ENCODE peak calls at places on chromosomes 5 and 9, in six cellular contexts. G is A549, V is K562, K is HepG2, N is endothelial cell of umbilical vein, O is GM12878. S is an unnamed sample.

GRCh38 chr5:157449011-157449723 is 10.8 kb upstream of the NIPAL4 start:
- DNase-seq in G (no peak), V (no peak), K (no peak), N (no peak), O (no peak), S (no peak)

GRCh38 chr5:41414598-41414997 is 95.8 kb downstream of the PLCXD3 start:
- DNase-seq in G (peak; percentile 80), V (peak; percentile 7), K (peak; percentile 79), N (peak; percentile 24), O (no peak), S (no peak)

GRCh38 chr5:39440964-39441363 is 16.2 kb upstream of the DAB2 start:
- DNase-seq in G (no peak), V (no peak), K (no peak), N (peak; percentile 22), O (no peak), S (no peak)

GRCh38 chr5:120848883-120849282 is 384.8 kb downstream of the PRR16 start:
- DNase-seq in G (no peak), V (no peak), K (no peak), N (no peak), O (no peak), S (no peak)

GRCh38 chr5:125446986-125447385 is 700.5 kb upstream of the ZNF608 start:
- DNase-seq in G (peak; percentile 32), V (no peak), K (no peak), N (peak; percentile 21), O (no peak), S (no peak)

GRCh38 chr9:123933801-123934200 is 3.9 kb upstream of the DENND1A start:
- DNase-seq in G (no peak), V (no peak), K (peak; percentile 24), N (no peak), O (no peak), S (no peak)

GRCh38 chr5:110414360-110414759 is 312.1 kb downstream of the TMEM232 start:
- DNase-seq in G (no peak), V (no peak), K (peak; percentile 8), N (no peak), O (no peak), S (peak; percentile 2)

GRCh38 chr5:6750142-6750840 is 37.1 kb downstream of the TENT4A start:
- DNase-seq in G (no peak), V (no peak), K (no peak), N (no peak), O (no peak), S (no peak)

GRCh38 chr5:76696254-76696653 is 19.7 kb upstream of the F2R start:
- DNase-seq in G (no peak), V (no peak), K (no peak), N (peak; percentile 86), O (no peak), S (no peak)

GRCh38 chr9:78713746-78714405 is 417.0 kb downstream of the PSAT1 start:
- DNase-seq in G (no peak), V (no peak), K (no peak), N (peak; percentile 11), O (no peak), S (no peak)

GRCh38 chr5:76030343-76030742 is 52.8 kb upstream of the SV2C start:
- DNase-seq in G (no peak), V (no peak), K (no peak), N (no peak), O (no peak), S (no peak)

GRCh38 chr9:16207161-16207560 is 654.3 kb downstream of the CCDC171 start:
- DNase-seq in G (no peak), V (no peak), K (no peak), N (peak; percentile 34), O (no peak), S (peak; percentile 73)

GRCh38 chr9:2755285-2755684 is 38.0 kb downstream of the KCNV2 start:
- DNase-seq in G (no peak), V (no peak), K (no peak), N (no peak), O (no peak), S (no peak)

GRCh38 chr9:128055222-128056040 is 11.7 kb downstream of the NAIF1 start:
- DNase-seq in G (no peak), V (no peak), K (no peak), N (no peak), O (no peak), S (peak; percentile 22)

GRCh38 chr9:19913151-19913550 is 124.3 kb upstream of the SLC24A2 start:
- DNase-seq in G (no peak), V (no peak), K (no peak), N (no peak), O (no peak), S (no peak)

GRCh38 chr9:90547896-90548295 is 94.7 kb downstream of the DIRAS2 start:
- DNase-seq in G (no peak), V (no peak), K (no peak), N (no peak), O (no peak), S (peak; percentile 6)

GRCh38 chr5:6788439-6788838 is 75.2 kb downstream of the TENT4A start:
- DNase-seq in G (no peak), V (no peak), K (no peak), N (no peak), O (no peak), S (no peak)

GRCh38 chr9:85248514-85249312 is 493.0 kb downstream of the AGTPBP1 start:
- DNase-seq in G (peak; percentile 10), V (no peak), K (no peak), N (no peak), O (no peak), S (no peak)

GRCh38 chr5:61969347-61969746 is 336.7 kb upstream of the KIF2A start:
- DNase-seq in G (no peak), V (no peak), K (no peak), N (no peak), O (no peak), S (no peak)

DNA sequence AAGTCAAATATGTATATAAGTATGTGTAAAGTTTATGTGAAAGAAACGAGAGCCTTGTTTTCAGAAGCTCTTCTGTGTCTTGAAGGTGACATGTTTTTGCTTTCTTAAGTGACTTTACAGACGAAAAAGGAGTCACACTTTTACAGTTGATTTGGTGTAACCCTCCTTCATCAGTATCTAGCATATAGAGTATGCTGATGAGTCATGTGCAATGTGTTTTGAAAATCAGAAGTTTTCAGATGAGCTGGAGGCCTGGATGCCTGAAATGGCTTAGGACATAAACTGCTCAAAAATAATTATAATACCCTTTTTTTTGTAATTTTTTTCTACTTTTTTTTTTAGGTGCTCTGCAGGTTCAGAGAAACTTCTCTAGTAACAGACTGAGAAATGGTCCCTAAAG is 209.5 kb downstream of the CD180 start:
- DNase-seq in G (no peak), V (no peak), K (no peak), N (no peak), O (no peak), S (no peak)
- TF ChIP-seq MYC in G (no peak), V (no peak), K (no peak), N (no peak), O (no peak), S (no peak)

DNA sequence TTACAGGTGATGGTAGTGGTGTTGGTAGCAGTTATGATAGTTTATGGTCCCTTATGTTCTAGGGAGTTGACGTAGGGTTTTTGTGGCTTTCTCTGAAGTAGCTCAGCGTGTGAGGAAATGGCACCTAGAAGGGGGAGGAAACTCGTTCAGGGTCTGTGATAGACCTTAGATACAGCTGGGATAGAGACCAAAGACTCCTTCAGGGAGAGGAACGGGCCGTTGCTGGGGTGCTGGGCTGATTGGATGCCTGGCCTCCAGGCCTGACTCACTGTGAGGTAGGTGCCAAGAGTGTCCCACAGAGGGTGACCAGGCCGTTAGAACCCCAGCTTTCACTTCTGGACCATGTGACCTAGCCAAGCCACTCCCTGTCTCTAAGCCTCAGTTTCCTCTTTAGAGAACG is 96.6 kb downstream of the DAB2IP start:
- DNase-seq in G (no peak), V (no peak), K (no peak), N (no peak), O (no peak), S (no peak)
- TF ChIP-seq MYC in G (no peak), V (no peak), K (no peak), N (no peak), O (no peak), S (no peak)

GRCh38 chr5:150512368-150512747 is 4.4 kb downstream of the NDST1 start:
- DNase-seq in G (peak; percentile 29), V (no peak), K (no peak), N (peak; percentile 61), O (no peak), S (no peak)
- TF ChIP-seq MYC in G (no peak), V (no peak), K (no peak), N (no peak), O (no peak), S (no peak)

DNA sequence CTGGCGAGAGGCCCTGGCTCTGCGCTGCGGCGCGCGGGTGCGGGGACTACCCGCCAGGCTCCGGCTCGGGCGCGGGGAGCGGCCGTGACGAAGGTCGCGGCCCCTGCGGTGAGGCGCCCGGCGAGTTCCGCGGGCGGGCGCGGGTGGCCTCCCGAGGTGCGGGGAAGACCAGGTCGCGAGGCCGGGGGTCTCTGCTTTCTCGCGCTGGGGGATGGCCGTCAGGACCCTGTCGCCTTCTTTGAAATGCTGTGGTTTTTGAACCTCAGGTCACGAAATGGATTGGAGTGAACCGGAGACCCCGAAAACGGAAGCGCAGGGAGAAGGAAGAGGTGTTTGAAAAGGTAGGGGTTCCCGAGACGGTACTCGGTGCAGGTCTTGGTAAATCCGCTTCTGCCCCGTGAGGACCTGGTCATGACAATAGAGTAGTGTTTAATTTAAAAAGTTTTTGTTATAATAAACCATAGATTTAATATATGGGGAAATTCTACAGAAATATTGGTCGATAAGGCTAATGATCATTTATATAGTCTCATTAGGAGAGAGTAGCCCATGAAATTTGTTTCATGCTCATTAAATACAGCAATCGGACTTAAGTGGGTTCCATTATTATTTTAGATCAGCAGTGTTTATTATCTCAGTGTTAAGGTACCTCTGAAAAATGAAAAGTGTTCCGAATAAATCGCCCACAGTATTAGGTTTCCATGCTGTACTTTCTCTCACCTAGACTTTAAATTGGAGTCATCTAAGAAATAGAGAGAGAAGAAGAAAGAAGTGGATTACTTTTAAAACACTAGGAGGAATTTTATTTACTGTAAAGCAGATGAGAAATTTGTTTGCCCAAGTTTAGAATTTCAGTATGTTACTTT is 279.0 kb downstream of the AOPEP start:
- DNase-seq in G (peak; percentile 68), V (peak; percentile 29), K (no peak), N (no peak), O (no peak), S (no peak)
- TF ChIP-seq MYC in G (no peak), V (no peak), K (no peak), N (no peak), O (no peak), S (no peak)

GRCh38 chr5:178150977-178151734 is 2.5 kb downstream of the NHP2 start:
- DNase-seq in G (peak; percentile 27), V (peak; percentile 47), K (no peak), N (no peak), O (no peak), S (no peak)
- TF ChIP-seq MYC in G (no peak), V (no peak), K (no peak), N (no peak), O (no peak), S (no peak)

GRCh38 chr5:154850255-154851062 is at the start of gene FAXDC2:
- DNase-seq in G (no peak), V (peak; percentile 74), K (peak; percentile 78), N (peak; percentile 87), O (no peak), S (no peak)
- TF ChIP-seq MYC in G (no peak), V (no peak), K (peak; percentile 27), N (no peak), O (no peak), S (no peak)